ENCODE peak calls at places on chromosome 10, in five cellular contexts. One of them, this sample, is unnamed.

GRCh38 chr10:114045071-114045737 is 1.5 kb downstream of the ADRB1 start:
- DNase-seq in Kasumi-1: peak
- DNase-seq in activated CD4-positive, alpha-beta T cell treated with anti-CD3 and anti-CD28 coated beads for 48 hours: peak
- DNase-seq in GM10248: peak
- DNase-seq in occipital lobe: no peak
- DNase-seq in this sample: no peak

GRCh38 chr10:131824371-131825149 is 76.2 kb upstream of the PPP2R2D start:
- DNase-seq in occipital lobe: no peak
- DNase-seq in GM10248: no peak
- DNase-seq in activated CD4-positive, alpha-beta T cell treated with anti-CD3 and anti-CD28 coated beads for 48 hours: no peak
- DNase-seq in Kasumi-1: no peak
- DNase-seq in this sample: no peak

GRCh38 chr10:3755440-3756359 is 29.3 kb downstream of the KLF6 start:
- DNase-seq in occipital lobe: peak
- DNase-seq in Kasumi-1: no peak
- DNase-seq in GM10248: no peak
- DNase-seq in activated CD4-positive, alpha-beta T cell treated with anti-CD3 and anti-CD28 coated beads for 48 hours: peak
- DNase-seq in this sample: peak

GRCh38 chr10:49608925-49609282 is 1.2 kb upstream of the SLC18A3 start:
- DNase-seq in activated CD4-positive, alpha-beta T cell treated with anti-CD3 and anti-CD28 coated beads for 48 hours: no peak
- DNase-seq in GM10248: no peak
- DNase-seq in Kasumi-1: no peak
- DNase-seq in occipital lobe: no peak
- DNase-seq in this sample: no peak

GRCh38 chr10:2475711-2476110 is 591.6 kb upstream of the PFKP start:
- DNase-seq in GM10248: no peak
- DNase-seq in activated CD4-positive, alpha-beta T cell treated with anti-CD3 and anti-CD28 coated beads for 48 hours: no peak
- DNase-seq in occipital lobe: no peak
- DNase-seq in Kasumi-1: no peak
- DNase-seq in this sample: no peak

GRCh38 chr10:8437896-8438295 is 383.4 kb downstream of the GATA3 start:
- DNase-seq in activated CD4-positive, alpha-beta T cell treated with anti-CD3 and anti-CD28 coated beads for 48 hours: no peak
- DNase-seq in Kasumi-1: no peak
- DNase-seq in occipital lobe: no peak
- DNase-seq in GM10248: no peak
- DNase-seq in this sample: no peak

GRCh38 chr10:132399117-132400035 is 2.4 kb downstream of the PWWP2B start:
- DNase-seq in activated CD4-positive, alpha-beta T cell treated with anti-CD3 and anti-CD28 coated beads for 48 hours: no peak
- DNase-seq in GM10248: no peak
- DNase-seq in occipital lobe: no peak
- DNase-seq in Kasumi-1: no peak
- DNase-seq in this sample: no peak

GRCh38 chr10:112175409-112175808 is 8.2 kb downstream of the GPAM start:
- DNase-seq in GM10248: no peak
- DNase-seq in activated CD4-positive, alpha-beta T cell treated with anti-CD3 and anti-CD28 coated beads for 48 hours: no peak
- DNase-seq in occipital lobe: no peak
- DNase-seq in Kasumi-1: no peak
- DNase-seq in this sample: no peak

GRCh38 chr10:103281753-103282152 is 4.8 kb downstream of the INA start:
- DNase-seq in Kasumi-1: no peak
- DNase-seq in occipital lobe: peak
- DNase-seq in activated CD4-positive, alpha-beta T cell treated with anti-CD3 and anti-CD28 coated beads for 48 hours: peak
- DNase-seq in GM10248: no peak
- DNase-seq in this sample: peak

GRCh38 chr10:106213493-106213892 is 951.0 kb downstream of the SORCS1 start:
- DNase-seq in activated CD4-positive, alpha-beta T cell treated with anti-CD3 and anti-CD28 coated beads for 48 hours: no peak
- DNase-seq in Kasumi-1: no peak
- DNase-seq in occipital lobe: no peak
- DNase-seq in GM10248: no peak
- DNase-seq in this sample: no peak

GRCh38 chr10:31317652-31318381 is 1.2 kb upstream of the ZEB1 start:
- DNase-seq in Kasumi-1: no peak
- DNase-seq in activated CD4-positive, alpha-beta T cell treated with anti-CD3 and anti-CD28 coated beads for 48 hours: peak
- DNase-seq in GM10248: no peak
- DNase-seq in occipital lobe: no peak
- DNase-seq in this sample: no peak

GRCh38 chr10:73586583-73586984 is 4.6 kb downstream of the USP54 start:
- DNase-seq in occipital lobe: no peak
- DNase-seq in activated CD4-positive, alpha-beta T cell treated with anti-CD3 and anti-CD28 coated beads for 48 hours: no peak
- DNase-seq in GM10248: no peak
- DNase-seq in Kasumi-1: peak
- DNase-seq in this sample: peak

GRCh38 chr10:114933588-114933987 is 4.4 kb upstream of the TRUB1 start:
- DNase-seq in GM10248: no peak
- DNase-seq in Kasumi-1: no peak
- DNase-seq in activated CD4-positive, alpha-beta T cell treated with anti-CD3 and anti-CD28 coated beads for 48 hours: no peak
- DNase-seq in occipital lobe: no peak
- DNase-seq in this sample: peak

GRCh38 chr10:71486465-71487114 is 89.9 kb downstream of the CDH23 start:
- DNase-seq in occipital lobe: no peak
- DNase-seq in GM10248: peak
- DNase-seq in activated CD4-positive, alpha-beta T cell treated with anti-CD3 and anti-CD28 coated beads for 48 hours: peak
- DNase-seq in Kasumi-1: peak
- DNase-seq in this sample: peak

GRCh38 chr10:27771231-27771630 is 25.6 kb upstream of the MKX start:
- DNase-seq in GM10248: no peak
- DNase-seq in activated CD4-positive, alpha-beta T cell treated with anti-CD3 and anti-CD28 coated beads for 48 hours: peak
- DNase-seq in Kasumi-1: no peak
- DNase-seq in occipital lobe: no peak
- DNase-seq in this sample: no peak

GRCh38 chr10:58955615-58956014 is 220.8 kb upstream of the PHYHIPL start:
- DNase-seq in Kasumi-1: no peak
- DNase-seq in occipital lobe: no peak
- DNase-seq in GM10248: no peak
- DNase-seq in activated CD4-positive, alpha-beta T cell treated with anti-CD3 and anti-CD28 coated beads for 48 hours: no peak
- DNase-seq in this sample: no peak

GRCh38 chr10:105793071-105793470 is 1152.0 kb downstream of the SORCS3 start:
- DNase-seq in Kasumi-1: no peak
- DNase-seq in GM10248: no peak
- DNase-seq in activated CD4-positive, alpha-beta T cell treated with anti-CD3 and anti-CD28 coated beads for 48 hours: no peak
- DNase-seq in occipital lobe: no peak
- DNase-seq in this sample: no peak

GRCh38 chr10:12333382-12334185 is 15.8 kb upstream of the CAMK1D start:
- DNase-seq in GM10248: peak
- DNase-seq in Kasumi-1: peak
- DNase-seq in occipital lobe: peak
- DNase-seq in activated CD4-positive, alpha-beta T cell treated with anti-CD3 and anti-CD28 coated beads for 48 hours: peak
- DNase-seq in this sample: peak

GRCh38 chr10:69401416-69401815 is 15.3 kb downstream of the TACR2 start:
- DNase-seq in Kasumi-1: no peak
- DNase-seq in GM10248: no peak
- DNase-seq in activated CD4-positive, alpha-beta T cell treated with anti-CD3 and anti-CD28 coated beads for 48 hours: no peak
- DNase-seq in occipital lobe: no peak
- DNase-seq in this sample: no peak

GRCh38 chr10:127012769-127013152 is 107.5 kb downstream of the DOCK1 start:
- DNase-seq in occipital lobe: peak
- DNase-seq in Kasumi-1: no peak
- DNase-seq in activated CD4-positive, alpha-beta T cell treated with anti-CD3 and anti-CD28 coated beads for 48 hours: no peak
- DNase-seq in GM10248: no peak
- DNase-seq in this sample: no peak

GRCh38 chr10:46069771-46070463 is 23.8 kb upstream of the MSMB start:
- DNase-seq in GM10248: no peak
- DNase-seq in occipital lobe: no peak
- DNase-seq in Kasumi-1: no peak
- DNase-seq in activated CD4-positive, alpha-beta T cell treated with anti-CD3 and anti-CD28 coated beads for 48 hours: no peak
- DNase-seq in this sample: peak

GRCh38 chr10:102800601-102801335 is 36.4 kb downstream of the CYP17A1 start:
- DNase-seq in GM10248: no peak
- DNase-seq in activated CD4-positive, alpha-beta T cell treated with anti-CD3 and anti-CD28 coated beads for 48 hours: no peak
- DNase-seq in occipital lobe: no peak
- DNase-seq in Kasumi-1: no peak
- DNase-seq in this sample: no peak

GRCh38 chr10:128493811-128494210 is 367.6 kb upstream of the MKI67 start:
- DNase-seq in Kasumi-1: no peak
- DNase-seq in GM10248: no peak
- DNase-seq in occipital lobe: no peak
- DNase-seq in activated CD4-positive, alpha-beta T cell treated with anti-CD3 and anti-CD28 coated beads for 48 hours: no peak
- DNase-seq in this sample: no peak

GRCh38 chr10:49299816-49300139 is 808 bp downstream of the C10orf71 start:
- DNase-seq in GM10248: peak
- DNase-seq in Kasumi-1: no peak
- DNase-seq in occipital lobe: no peak
- DNase-seq in activated CD4-positive, alpha-beta T cell treated with anti-CD3 and anti-CD28 coated beads for 48 hours: no peak
- DNase-seq in this sample: no peak

GRCh38 chr10:42477170-42477569 is 161.2 kb downstream of the ZNF33B start:
- DNase-seq in occipital lobe: no peak
- DNase-seq in Kasumi-1: no peak
- DNase-seq in activated CD4-positive, alpha-beta T cell treated with anti-CD3 and anti-CD28 coated beads for 48 hours: no peak
- DNase-seq in GM10248: no peak
- DNase-seq in this sample: no peak

This sample was measured in IMR-90.